ENCODE peak calls at places on chromosomes 4 and X, in four cellular contexts. X is lower lobe of right lung, D is SJSA1, A is heart left ventricle. C is an unnamed sample.

GRCh38 chrX:9279271-9279596 is 185.6 kb upstream of the TBL1X start:
- DNase-seq in D (no peak), X (no peak), A (no peak), C (no peak)

GRCh38 chrX:72526534-72527508 is 45.8 kb downstream of the HDAC8 start:
- DNase-seq in A (no peak), X (peak; percentile 28), D (no peak), C (no peak)

GRCh38 chrX:23883737-23884354 is 23.9 kb downstream of the APOO start:
- DNase-seq in A (no peak), X (no peak), D (peak; percentile 68), C (no peak)

GRCh38 chr4:118683513-118683912 is 1.7 kb upstream of the METTL14 start:
- DNase-seq in A (no peak), D (no peak), X (no peak), C (no peak)

GRCh38 chr4:19005211-19005610 is 983.7 kb upstream of the LCORL start:
- DNase-seq in A (no peak), X (no peak), D (no peak), C (no peak)

GRCh38 chr4:153222162-153222789 is 18.0 kb downstream of the TRIM2 start:
- DNase-seq in X (no peak), A (peak; percentile 76), D (peak; percentile 81), C (peak; percentile 83)

GRCh38 chrX:81286608-81287007 is 84.7 kb downstream of the SH3BGRL start:
- DNase-seq in D (no peak), A (no peak), X (no peak), C (no peak)

GRCh38 chrX:8815460-8816065 is 14.4 kb upstream of the FAM9A start:
- DNase-seq in A (no peak), D (no peak), X (no peak), C (no peak)

GRCh38 chrX:136616987-136617685 is 30.8 kb upstream of the CD40LG start:
- DNase-seq in A (no peak), X (no peak), D (no peak), C (no peak)

GRCh38 chr4:41294445-41295062 is 37.8 kb downstream of the UCHL1 start:
- DNase-seq in X (no peak), A (no peak), D (no peak), C (no peak)

GRCh38 chr4:174669278-174669677 is 147.0 kb upstream of the HPGD start:
- DNase-seq in A (no peak), D (no peak), X (no peak), C (no peak)

GRCh38 chrX:133493366-133493765 is 78.1 kb upstream of the GPC4 start:
- DNase-seq in X (no peak), D (no peak), A (no peak), C (no peak)

GRCh38 chr4:163865010-163865409 is 370.5 kb downstream of the TMA16 start:
- DNase-seq in A (no peak), X (no peak), D (no peak), C (no peak)

GRCh38 chr4:54658321-54659093 is 750 bp downstream of the KIT start:
- DNase-seq in A (peak; percentile 75), X (peak; percentile 64), D (no peak), C (peak; percentile 55)

GRCh38 chrX:41684940-41685339 is 3.8 kb upstream of the GPR34 start:
- DNase-seq in A (no peak), D (no peak), X (no peak), C (no peak)

GRCh38 chrX:153886915-153887314 is 942 bp upstream of the L1CAM start:
- DNase-seq in A (peak; percentile 13), D (no peak), X (no peak), C (no peak)

GRCh38 chr4:189497996-189498395 is 442.7 kb upstream of the FRG1 start:
- DNase-seq in A (no peak), X (no peak), D (no peak), C (no peak)

GRCh38 chr4:132709024-132709423 is 440.1 kb upstream of the PCDH10 start:
- DNase-seq in D (no peak), A (no peak), X (no peak), C (no peak)

GRCh38 chr4:102535398-102536082 is 34.4 kb downstream of the NFKB1 start:
- DNase-seq in A (no peak), X (no peak), D (no peak), C (no peak)

GRCh38 chr4:158016511-158016910 is 156.3 kb downstream of the GASK1B start:
- DNase-seq in X (no peak), D (no peak), A (no peak), C (no peak)

GRCh38 chr4:70737006-70737405 is 15.2 kb downstream of the RUFY3 start:
- DNase-seq in D (no peak), X (no peak), A (no peak), C (no peak)
- H3K4me1 ChIP-seq in D (peaks cover 26% of the 10 kb centered on the region), X (peaks cover 29% of the 10 kb centered on the region), A (peaks cover 3% of the 10 kb centered on the region), C (no peaks in the 10 kb centered on the region)

DNA sequence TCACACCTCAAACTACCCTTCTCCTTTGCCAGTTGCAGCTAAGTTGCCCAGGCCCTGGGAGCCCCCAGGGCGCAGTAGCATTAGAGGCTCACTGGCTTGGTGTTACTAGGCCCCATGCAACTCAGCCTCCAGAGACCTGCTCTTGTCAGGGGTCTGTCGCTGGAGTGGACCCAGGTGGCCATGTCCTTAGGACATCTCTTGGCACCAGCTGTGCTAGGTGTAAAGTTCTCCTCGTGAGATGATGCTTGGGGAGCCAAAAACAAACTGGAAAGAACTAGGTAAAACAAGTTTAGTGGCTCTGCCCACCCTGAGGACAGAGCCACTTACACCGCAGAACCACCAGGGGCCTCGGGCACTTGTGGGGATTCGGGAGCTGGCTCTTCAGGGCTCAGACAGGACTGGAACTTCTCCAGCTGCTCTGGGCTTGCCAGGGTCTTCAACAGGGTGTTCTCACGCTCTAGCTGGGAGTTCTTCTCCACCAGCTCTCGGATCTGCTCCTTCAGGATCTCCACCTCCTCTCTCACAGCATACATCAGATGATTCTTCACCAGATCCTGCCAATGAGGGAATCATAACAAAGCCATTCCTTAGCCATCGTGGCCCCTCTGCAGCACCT is 61.3 kb downstream of the TSC22D3 start:
- DNase-seq in X (peak; percentile 54), D (no peak), A (no peak), C (peak; percentile 70)
- H3K4me3 ChIP-seq in X (peak overlapping the region; percentile 73), D (no peak overlapping the region), A (peak overlapping the region; percentile 75), C (peak overlapping the region; percentile 94)

GRCh38 chr4:3302164-3302785 is 9.5 kb downstream of the RGS12 start:
- DNase-seq in D (peak; percentile 87), A (peak; percentile 58), X (no peak), C (peak; percentile 61)
- H3K4me1 ChIP-seq in D (peaks cover 44% of the 10 kb centered on the region), A (peaks cover 11% of the 10 kb centered on the region), X (peaks cover 56% of the 10 kb centered on the region), C (peaks cover 14% of the 10 kb centered on the region)

DNA sequence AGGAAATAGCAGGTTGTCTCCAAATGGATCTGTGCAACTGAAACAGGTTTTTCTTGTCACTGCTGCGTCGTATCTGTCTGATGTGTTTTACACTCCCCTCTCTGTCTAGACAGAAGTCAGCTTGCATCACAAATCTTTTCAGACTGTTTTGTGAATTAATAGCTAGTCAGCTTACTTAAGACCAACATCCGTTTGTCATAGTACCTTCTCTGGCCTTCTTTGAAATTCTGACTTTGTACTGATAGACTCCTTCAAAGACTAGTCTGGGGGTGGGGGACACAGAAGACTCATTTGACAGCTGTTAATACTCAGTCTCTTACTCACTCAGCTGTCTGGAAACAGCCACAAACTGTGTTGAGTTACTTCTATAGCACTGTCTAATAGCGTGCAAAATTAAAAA is 197.8 kb downstream of the PALLD start:
- DNase-seq in X (no peak), A (no peak), D (no peak), C (no peak)
- H3K4me3 ChIP-seq in X (no peak overlapping the region), A (no peak overlapping the region), D (no peak overlapping the region), C (no peak overlapping the region)

DNA sequence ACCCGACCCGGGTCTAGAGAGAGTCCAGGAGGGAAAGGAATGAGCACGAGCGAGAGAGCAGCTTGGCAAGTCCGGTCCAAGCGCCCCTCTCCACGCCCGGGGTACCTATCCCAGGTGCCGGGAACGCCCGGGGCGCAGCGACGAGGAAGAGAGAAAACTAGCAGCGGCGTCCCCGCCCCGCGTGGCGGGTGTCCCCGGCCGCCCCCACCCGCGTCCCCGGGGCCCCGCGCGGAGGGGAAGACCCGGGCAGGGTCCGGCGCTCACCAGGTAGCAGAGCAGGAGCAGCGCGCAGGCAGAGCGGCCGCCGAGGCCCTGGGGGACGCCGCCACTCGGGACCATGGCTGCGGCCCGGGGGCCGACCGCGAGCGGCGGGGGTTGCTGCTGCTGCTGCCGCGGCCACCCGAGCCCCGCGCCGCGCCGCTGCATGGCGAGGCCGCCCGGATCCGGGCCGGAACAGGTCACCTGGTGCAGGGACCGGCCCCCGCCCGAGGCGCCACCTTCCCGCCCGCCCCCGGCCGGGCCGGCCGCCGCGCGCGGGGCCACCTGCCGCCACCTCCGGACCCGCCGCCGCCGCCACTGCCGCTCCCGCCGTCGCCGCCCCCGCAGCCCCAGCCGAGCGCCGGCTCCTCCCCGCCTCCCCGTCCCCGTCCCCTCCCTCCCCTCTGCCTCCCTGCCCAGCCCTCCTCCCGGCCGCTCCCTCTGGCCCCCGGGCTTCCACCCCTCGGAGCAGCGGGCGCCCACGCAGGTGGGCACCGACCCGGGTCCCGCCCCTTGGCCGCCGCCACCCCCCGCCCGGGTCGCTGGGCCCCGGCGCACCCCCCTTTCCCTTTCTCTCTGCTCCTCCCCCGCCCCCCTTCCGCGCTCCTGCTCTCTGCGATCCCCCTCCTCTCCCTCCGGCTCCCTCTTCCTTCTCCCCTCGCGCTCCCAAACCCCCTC is at the start of gene SEL1L3:
- DNase-seq in A (peak; percentile 72), X (peak; percentile 76), D (no peak), C (peak; percentile 75)
- H3K4me1 ChIP-seq in A (peaks cover 8% of the 10 kb centered on the region), X (peaks cover 33% of the 10 kb centered on the region), D (peaks cover 21% of the 10 kb centered on the region), C (no peaks in the 10 kb centered on the region)

C was measured in right cardiac atrium.